ENCODE peak calls at places on chromosome 4, in ten cellular contexts. H is T-helper 2 cell; P is stromal cell of bone marrow; O is dermis microvascular lymphatic vessel endothelial cell; S is HFF-Myc; Y is CD4-positive, CD25-positive, alpha-beta regulatory T cell; R is left cardiac atrium; M is lung; N is HCEC 1CT; Q is ACHN. G is an unnamed sample.

GRCh38 chr4:138898282-138898681 is 117.3 kb upstream of the NOCT start:
- DNase-seq in O (no peak), Q (no peak), N (no peak), S (no peak), P (no peak), M (no peak), Y (no peak), R (no peak), H (no peak), G (peak)

GRCh38 chr4:94758141-94758699 is 465 bp downstream of the BMPR1B start:
- DNase-seq in M (peak), N (peak), Y (no peak), S (no peak), Q (peak), H (no peak), P (peak), O (no peak), R (peak), G (peak)

GRCh38 chr4:151690884-151691283 is 69.9 kb downstream of the GATB start:
- DNase-seq in O (no peak), M (no peak), P (no peak), N (no peak), Q (no peak), S (no peak), R (no peak), Y (no peak), H (no peak), G (no peak)

GRCh38 chr4:19577121-19577520 is 674.6 kb upstream of the SLIT2 start:
- DNase-seq in R (no peak), O (no peak), H (no peak), S (no peak), Y (no peak), P (no peak), N (no peak), Q (no peak), M (no peak), G (no peak)

GRCh38 chr4:128524311-128524710 is 236.7 kb upstream of the PGRMC2 start:
- DNase-seq in P (peak), O (no peak), H (no peak), M (peak), N (peak), Q (peak), R (peak), Y (no peak), S (no peak), G (peak)

GRCh38 chr4:1983846-1984405 is 24.8 kb downstream of the NELFA start:
- DNase-seq in Q (no peak), R (no peak), H (no peak), N (no peak), M (no peak), P (no peak), O (no peak), Y (no peak), S (no peak), G (no peak)

GRCh38 chr4:9143421-9144080 is 26.7 kb upstream of the FAM90A26 start:
- DNase-seq in N (no peak), R (no peak), S (no peak), H (no peak), P (no peak), M (no peak), Y (no peak), O (no peak), Q (no peak), G (no peak)

GRCh38 chr4:113394730-113395530 is 345.5 kb downstream of the ANK2 start:
- DNase-seq in Y (peak), Q (peak), S (peak), R (no peak), O (peak), H (peak), M (peak), N (peak), P (peak), G (peak)

GRCh38 chr4:154534296-154534695 is 15.9 kb downstream of the PLRG1 start:
- DNase-seq in H (no peak), O (no peak), Y (no peak), P (peak), R (no peak), S (no peak), Q (no peak), N (no peak), M (no peak), G (no peak)

GRCh38 chr4:37535872-37536271 is 150.3 kb downstream of the RELL1 start:
- DNase-seq in H (no peak), S (no peak), Q (no peak), N (no peak), P (no peak), Y (no peak), O (no peak), R (no peak), M (no peak), G (no peak)

GRCh38 chr4:15776871-15777648 is 1.1 kb upstream of the CD38 start:
- DNase-seq in M (no peak), O (no peak), H (no peak), Y (no peak), R (no peak), Q (no peak), P (no peak), S (no peak), N (no peak), G (no peak)

GRCh38 chr4:107050525-107051135 is 14.5 kb upstream of the DKK2 start:
- DNase-seq in P (no peak), H (no peak), M (no peak), O (peak), R (no peak), S (no peak), Y (no peak), N (no peak), Q (peak), G (peak)

GRCh38 chr4:118410143-118410542 is 57.3 kb upstream of the PRSS12 start:
- DNase-seq in Q (no peak), Y (no peak), R (no peak), H (no peak), M (no peak), P (no peak), O (no peak), S (no peak), N (peak), G (no peak)

G was measured in hepatocyte.